ENCODE peak calls at places on chromosomes 3 and 15, in four cellular contexts. M, L, C and G are unnamed samples.

GRCh38 chr3:72661115-72661457 is 187.2 kb downstream of the SHQ1 start:
- DNase-seq in M (peak; percentile 77), L (peak; percentile 91), C (no peak), G (no peak)

GRCh38 chr3:151768393-151768930 is 34.7 kb downstream of the AADACL2 start:
- DNase-seq in M (no peak), L (no peak), C (no peak), G (no peak)

GRCh38 chr3:185200639-185201038 is 47.8 kb upstream of the C3orf70 start:
- DNase-seq in M (no peak), L (peak; percentile 65), C (no peak), G (no peak)

GRCh38 chr3:56753206-56753605 is 48.5 kb downstream of the ARHGEF3 start:
- DNase-seq in M (no peak), L (peak; percentile 80), C (peak; percentile 67), G (peak; percentile 51)

GRCh38 chr3:156643729-156644389 is 30.5 kb upstream of the TIPARP start:
- DNase-seq in M (no peak), L (peak; percentile 62), C (peak; percentile 22), G (peak; percentile 35)

GRCh38 chr3:48739955-48740823 is 23.2 kb upstream of the IP6K2 start:
- DNase-seq in M (peak; percentile 87), L (peak; percentile 73), C (peak; percentile 88), G (peak; percentile 82)

GRCh38 chr3:135895106-135895733 is 70.3 kb upstream of the PPP2R3A start:
- DNase-seq in M (peak; percentile 18), L (peak; percentile 84), C (peak; percentile 26), G (peak; percentile 44)

GRCh38 chr15:33215941-33216872 is 21.7 kb upstream of the FMN1 start:
- DNase-seq in M (no peak), L (peak; percentile 33), C (peak; percentile 37), G (peak; percentile 38)

GRCh38 chr3:123782488-123782887 is 101.6 kb downstream of the MYLK start:
- DNase-seq in M (no peak), L (peak; percentile 37), C (peak; percentile 30), G (no peak)

GRCh38 chr3:114361391-114361790 is 67.6 kb downstream of the TIGIT start:
- DNase-seq in M (no peak), L (no peak), C (no peak), G (no peak)

GRCh38 chr3:86702381-86702958 is 288.5 kb downstream of the VGLL3 start:
- DNase-seq in M (peak; percentile 2), L (peak; percentile 4), C (peak; percentile 10), G (peak; percentile 10)

GRCh38 chr15:95972136-95972553 is 358.4 kb upstream of the NR2F2 start:
- DNase-seq in M (no peak), L (peak; percentile 79), C (no peak), G (no peak)

GRCh38 chr15:68256675-68257450 is 20.7 kb upstream of the FEM1B start:
- DNase-seq in M (peak; percentile 64), L (peak; percentile 96), C (peak; percentile 58), G (no peak)

GRCh38 chr3:134370611-134371451 is 3.4 kb downstream of the AMOTL2 start:
- DNase-seq in M (no peak), L (peak; percentile 32), C (no peak), G (no peak)

GRCh38 chr15:44435893-44436667 is 8.7 kb downstream of the CTDSPL2 start:
- DNase-seq in M (no peak), L (no peak), C (no peak), G (no peak)

GRCh38 chr3:174016186-174016585 is 618.6 kb downstream of the NLGN1 start:
- DNase-seq in M (no peak), L (peak; percentile 64), C (no peak), G (no peak)

GRCh38 chr15:92981333-92981732 is 81.2 kb downstream of the CHD2 start:
- DNase-seq in M (no peak), L (no peak), C (no peak), G (no peak)

GRCh38 chr3:108225221-108225620 is 3.0 kb upstream of the IFT57 start:
- DNase-seq in M (no peak), L (no peak), C (no peak), G (no peak)

GRCh38 chr3:127634653-127635052 is 5.7 kb downstream of the PODXL2 start:
- DNase-seq in M (no peak), L (no peak), C (no peak), G (no peak)

GRCh38 chr15:90211440-90212168 is 10.5 kb downstream of the SEMA4B start:
- DNase-seq in M (peak; percentile 96), L (no peak), C (no peak), G (no peak)

GRCh38 chr3:146421814-146422748 is 47.3 kb downstream of the PLSCR2 start:
- DNase-seq in M (peak; percentile 15), L (peak; percentile 1), C (no peak), G (no peak)

GRCh38 chr15:75238150-75238549 is 20.0 kb upstream of the GOLGA6C start:
- DNase-seq in M (no peak), L (no peak), C (no peak), G (no peak)

GRCh38 chr15:101538177-101538576 is 48.7 kb upstream of the PCSK6 start:
- DNase-seq in M (no peak), L (no peak), C (no peak), G (no peak)

GRCh38 chr15:98599911-98600685 is 48.2 kb upstream of the IGF1R start:
- DNase-seq in M (no peak), L (peak; percentile 57), C (peak; percentile 59), G (peak; percentile 72)

GRCh38 chr3:72738752-72739520 is 109.3 kb downstream of the SHQ1 start:
- DNase-seq in M (peak; percentile 86), L (peak; percentile 6), C (peak; percentile 92), G (peak; percentile 90)

GRCh38 chr15:75067123-75067854 is 43.9 kb downstream of the PPCDC start:
- DNase-seq in M (no peak), L (peak; percentile 20), C (no peak), G (no peak)

GRCh38 chr15:99566157-99566900 is 545 bp downstream of the MEF2A start:
- DNase-seq in M (no peak), L (no peak), C (peak; percentile 57), G (peak; percentile 52)

GRCh38 chr3:156973954-156974353 is 147.8 kb downstream of the LEKR1 start:
- DNase-seq in M (no peak), L (no peak), C (no peak), G (no peak)

GRCh38 chr3:184371570-184372018 is 6.4 kb downstream of the THPO start:
- DNase-seq in M (peak; percentile 82), L (peak; percentile 86), C (peak; percentile 83), G (peak; percentile 77)

GRCh38 chr3:54955941-54956340 is 28.1 kb upstream of the LRTM1 start:
- DNase-seq in M (no peak), L (no peak), C (no peak), G (no peak)

GRCh38 chr3:54954516-54954915 is 26.7 kb upstream of the LRTM1 start:
- DNase-seq in M (no peak), L (peak; percentile 60), C (no peak), G (no peak)

GRCh38 chr3:54957711-54958110 is 29.9 kb upstream of the LRTM1 start:
- DNase-seq in M (no peak), L (peak; percentile 50), C (no peak), G (no peak)

GRCh38 chr3:54954019-54954418 is 26.2 kb upstream of the LRTM1 start:
- DNase-seq in M (peak; percentile 3), L (peak; percentile 95), C (no peak), G (no peak)

DNA sequence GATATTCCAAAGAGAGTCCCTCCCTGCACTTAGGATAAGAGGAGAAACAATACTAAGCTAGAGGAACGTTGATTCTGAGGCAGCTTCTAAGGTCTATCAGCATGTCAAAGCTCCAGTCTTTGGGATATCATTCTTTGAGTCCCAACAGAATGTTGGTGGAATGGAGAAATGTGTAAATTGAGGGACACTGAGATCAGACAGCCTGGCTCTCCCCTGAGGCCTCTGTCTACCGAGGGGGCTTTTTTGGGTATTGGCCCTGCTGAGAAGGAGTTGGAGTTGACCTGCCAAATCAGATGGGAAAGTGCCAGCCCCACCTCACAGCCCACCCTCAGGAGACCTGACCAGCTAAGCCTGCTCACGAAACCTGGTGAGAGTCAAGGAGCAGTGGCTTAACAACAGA is 27.6 kb upstream of the LRTM1 start:
- DNase-seq in M (no peak), L (no peak), C (no peak), G (no peak)
- TF ChIP-seq CTCF in M (no peak), L (no peak), C (no peak), G (no peak)

DNA sequence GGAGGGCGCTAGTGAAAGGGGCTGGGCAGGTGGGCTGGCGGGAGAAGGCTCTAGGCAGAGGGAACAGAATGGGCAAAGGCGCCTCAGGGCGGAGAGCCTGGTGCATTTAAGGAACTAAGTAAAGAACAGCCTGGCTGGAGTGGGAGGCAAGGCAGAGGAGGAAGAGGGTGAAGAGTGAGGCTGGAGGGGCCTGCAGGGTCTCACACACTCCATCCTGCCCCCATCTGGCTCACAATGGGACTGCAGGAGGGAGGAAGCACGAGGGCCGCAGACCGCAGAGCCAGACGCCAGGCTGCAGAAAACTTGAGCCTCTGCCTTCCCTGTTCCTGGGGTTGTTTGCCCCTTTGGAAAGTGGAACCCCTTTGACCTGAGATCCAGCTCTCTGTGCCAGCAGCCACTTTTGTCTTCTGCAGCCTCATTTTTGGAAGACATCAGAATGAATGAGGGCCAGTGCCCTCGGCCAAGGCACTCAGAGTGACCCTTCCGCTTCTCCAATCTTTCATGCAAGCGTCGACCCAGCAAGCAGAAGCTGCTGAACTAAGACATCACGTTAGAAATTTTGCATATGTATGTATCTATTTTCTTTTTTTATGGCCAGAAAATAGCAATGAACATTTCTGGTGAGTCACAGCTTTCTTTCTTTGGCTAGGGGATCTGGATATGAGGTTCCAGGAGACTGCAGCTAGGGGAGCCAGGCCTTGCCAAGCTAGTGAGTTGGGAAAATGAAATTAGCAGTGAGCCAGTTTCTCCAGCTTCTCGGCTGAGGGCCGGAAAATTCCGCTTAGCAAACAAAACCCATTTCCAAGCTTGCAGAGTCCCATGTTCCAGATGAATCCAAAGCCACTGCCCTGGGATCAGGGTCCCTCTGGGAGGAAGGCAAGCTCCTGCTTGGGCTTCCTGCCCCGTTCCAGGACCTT is 137.8 kb downstream of the SRGAP3 start:
- DNase-seq in M (no peak), L (peak; percentile 34), C (no peak), G (no peak)
- TF ChIP-seq CTCF in M (no peak), L (peak; percentile 27), C (peak; percentile 12), G (no peak)

GRCh38 chr3:13200951-13201350 is 127.7 kb upstream of the IQSEC1 start:
- DNase-seq in M (no peak), L (no peak), C (no peak), G (no peak)
- TF ChIP-seq CTCF in M (no peak), L (no peak), C (peak; percentile 23), G (peak; percentile 15)

GRCh38 chr3:63351159-63352007 is 73.3 kb downstream of the SYNPR start:
- DNase-seq in M (peak; percentile 10), L (peak; percentile 72), C (peak; percentile 36), G (peak; percentile 32)

GRCh38 chr3:63352008-63352279 is 73.8 kb downstream of the SYNPR start:
- DNase-seq in M (no peak), L (no peak), C (no peak), G (no peak)

GRCh38 chr3:63353383-63353782 is 75.3 kb downstream of the SYNPR start:
- DNase-seq in M (no peak), L (peak; percentile 66), C (no peak), G (no peak)

GRCh38 chr3:63354160-63354559 is 76.1 kb downstream of the SYNPR start:
- DNase-seq in M (no peak), L (no peak), C (no peak), G (no peak)

DNA sequence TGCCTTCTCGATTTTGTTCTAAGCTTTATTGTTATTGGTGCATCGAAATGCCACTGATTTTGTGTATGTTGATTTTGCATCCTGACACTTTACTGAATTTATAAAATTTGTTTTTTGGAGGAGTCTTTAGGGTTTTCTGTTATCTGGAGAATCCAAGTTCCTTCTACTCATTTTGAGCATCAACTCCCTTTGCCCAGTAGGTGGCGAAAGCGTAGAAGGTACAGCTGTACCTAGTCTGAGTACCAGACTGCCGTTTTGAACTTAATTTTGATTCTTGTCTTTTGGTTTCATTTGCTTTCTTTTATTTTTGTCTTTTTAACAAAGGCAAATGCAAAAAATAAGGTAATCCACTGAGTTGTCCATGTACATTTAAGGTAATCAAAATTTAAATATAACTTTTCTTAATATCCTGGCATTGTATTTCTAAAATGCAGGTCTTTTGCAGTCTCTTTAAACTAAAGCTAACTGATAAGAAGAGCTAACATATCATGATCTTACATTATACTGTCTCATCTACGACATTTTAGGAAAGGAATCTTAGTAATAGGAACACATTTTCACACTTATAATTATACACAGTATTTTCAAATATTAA is 71.6 kb downstream of the SYNPR start:
- DNase-seq in M (peak; percentile 5), L (peak; percentile 71), C (peak; percentile 42), G (peak; percentile 43)
- TF ChIP-seq CTCF in M (peak; percentile 65), L (peak; percentile 97), C (peak; percentile 74), G (peak; percentile 71)